ENCODE peak calls at places on chromosomes 7 and 10, in seven cellular contexts. Q is A549, R is H7, W is amniotic epithelial cell, P is AG09319, O is DMS79, D is EL. T is an unnamed sample.

GRCh38 chr7:83921798-83922607 is 272.6 kb downstream of the SEMA3A start:
- DNase-seq in P (no peak), Q (no peak), O (peak; percentile 37), D (peak; percentile 39), W (peak; percentile 37), R (no peak), T (peak; percentile 25)

GRCh38 chr7:5652118-5652517 is 129.3 kb downstream of the RNF216 start:
- DNase-seq in D (no peak), W (no peak), O (no peak), Q (no peak), R (no peak), P (no peak), T (no peak)

GRCh38 chr10:97080051-97080776 is 105.5 kb downstream of the SLIT1 start:
- DNase-seq in R (no peak), W (no peak), O (no peak), P (no peak), Q (no peak), D (no peak), T (no peak)

GRCh38 chr10:72285972-72286521 is 12.3 kb downstream of the DDIT4 start:
- DNase-seq in D (no peak), R (peak; percentile 43), W (peak; percentile 75), Q (no peak), O (no peak), P (no peak), T (peak; percentile 57)

GRCh38 chr10:43922335-43923280 is 273.9 kb upstream of the ZNF32 start:
- DNase-seq in O (no peak), P (no peak), D (no peak), Q (no peak), W (no peak), R (no peak), T (no peak)

GRCh38 chr7:7152315-7152714 is 30.0 kb upstream of the C1GALT1 start:
- DNase-seq in R (no peak), P (no peak), Q (no peak), W (no peak), D (no peak), O (no peak), T (no peak)

GRCh38 chr10:17749890-17750289 is 2.1 kb upstream of the TMEM236 start:
- DNase-seq in Q (no peak), R (no peak), W (no peak), O (no peak), P (no peak), D (no peak), T (no peak)

GRCh38 chr10:6297951-6298381 is 95.2 kb downstream of the PFKFB3 start:
- DNase-seq in P (no peak), R (no peak), Q (no peak), D (no peak), W (no peak), O (no peak), T (peak; percentile 52)

GRCh38 chr10:68992721-68993440 is 4.3 kb downstream of the KIFBP start:
- DNase-seq in P (peak; percentile 82), O (no peak), W (peak; percentile 98), Q (no peak), D (peak; percentile 92), R (no peak), T (peak; percentile 96)

GRCh38 chr10:4670737-4671136 is 155.3 kb upstream of the AKR1E2 start:
- DNase-seq in P (no peak), R (no peak), D (peak; percentile 73), O (no peak), Q (no peak), W (peak; percentile 83), T (peak; percentile 68)

GRCh38 chr10:69278446-69278963 is at the start of gene HK1:
- DNase-seq in W (peak; percentile 49), Q (no peak), P (no peak), O (no peak), D (no peak), R (no peak), T (peak; percentile 43)

GRCh38 chr10:113381906-113382562 is 170.8 kb upstream of the HABP2 start:
- DNase-seq in R (no peak), W (peak; percentile 71), P (no peak), Q (no peak), D (peak; percentile 79), O (no peak), T (peak; percentile 90)

GRCh38 chr10:126240483-126240882 is 147.8 kb downstream of the ADAM12 start:
- DNase-seq in R (no peak), P (no peak), D (no peak), Q (no peak), O (peak; percentile 28), W (peak; percentile 44), T (no peak)

GRCh38 chr7:81503771-81504170 is 266.1 kb downstream of the HGF start:
- DNase-seq in P (no peak), W (no peak), Q (no peak), R (no peak), O (no peak), D (no peak), T (no peak)

GRCh38 chr10:106436123-106436740 is 728.3 kb downstream of the SORCS1 start:
- DNase-seq in O (no peak), D (peak; percentile 76), Q (no peak), P (no peak), W (peak; percentile 67), R (no peak), T (peak; percentile 34)

GRCh38 chr7:127598318-127598717 is 4.8 kb downstream of the FSCN3 start:
- DNase-seq in R (peak; percentile 89), W (no peak), Q (peak; percentile 35), P (no peak), D (no peak), O (no peak), T (no peak)

GRCh38 chr7:46755120-46756034 is 826.5 kb downstream of the TNS3 start:
- DNase-seq in Q (no peak), O (no peak), R (no peak), P (no peak), D (peak; percentile 43), W (no peak), T (no peak)

GRCh38 chr10:58641708-58642107 is 129.0 kb downstream of the BICC1 start:
- DNase-seq in Q (no peak), D (peak; percentile 79), P (no peak), W (peak; percentile 63), R (no peak), O (no peak), T (peak; percentile 86)

GRCh38 chr10:132274581-132274980 is 33.2 kb downstream of the STK32C start:
- DNase-seq in R (no peak), Q (no peak), O (no peak), D (no peak), P (no peak), W (no peak), T (no peak)

GRCh38 chr10:30999084-30999712 is 32.5 kb downstream of the ZNF438 start:
- DNase-seq in W (peak; percentile 67), P (no peak), D (peak; percentile 69), O (no peak), R (no peak), Q (no peak), T (peak; percentile 60)

GRCh38 chr7:71486856-71487628 is 355.1 kb downstream of the GALNT17 start:
- DNase-seq in W (no peak), R (no peak), D (no peak), Q (no peak), O (no peak), P (peak; percentile 30), T (peak; percentile 36)

GRCh38 chr10:46233101-46233500 is 53.7 kb upstream of the ANTXRL start:
- DNase-seq in P (no peak), O (no peak), W (no peak), R (no peak), D (no peak), Q (no peak), T (no peak)

GRCh38 chr7:100465702-100466311 is 1.7 kb upstream of the SPACDR start:
- DNase-seq in R (peak; percentile 97), D (peak; percentile 81), Q (peak; percentile 58), O (peak; percentile 31), P (no peak), W (peak; percentile 70), T (peak; percentile 73)

GRCh38 chr10:97722980-97723379 is 9.4 kb downstream of the MARVELD1 start:
- DNase-seq in Q (no peak), P (no peak), O (no peak), W (no peak), D (no peak), R (peak; percentile 16), T (no peak)

GRCh38 chr7:129825554-129826267 is 127.0 kb downstream of the UBE2H start:
- DNase-seq in W (peak; percentile 24), P (no peak), O (peak; percentile 79), R (peak; percentile 94), D (peak; percentile 67), Q (peak; percentile 64), T (peak; percentile 58)

T was measured in iris pigment epithelial cell.